ENCODE peak calls at places on chromosomes 5 and 9, in six cellular contexts. W is H1, A is HepG2, Y is GM12878, J is GM12891, B is K562. P is an unnamed sample.

GRCh38 chr5:23235246-23235645 is 272.2 kb upstream of the PRDM9 start:
- DNase-seq in W (no peak), A (no peak), Y (no peak), J (no peak), B (no peak), P (no peak)

GRCh38 chr9:17986595-17986994 is 407.7 kb downstream of the SH3GL2 start:
- DNase-seq in W (no peak), A (no peak), Y (no peak), J (no peak), B (no peak), P (no peak)

GRCh38 chr9:38308136-38308535 is 84.4 kb upstream of the ALDH1B1 start:
- DNase-seq in W (peak; percentile 7), A (no peak), Y (no peak), J (no peak), B (no peak), P (no peak)

GRCh38 chr5:79436821-79437220 is 77.1 kb downstream of the HOMER1 start:
- DNase-seq in W (no peak), A (no peak), Y (no peak), J (no peak), B (no peak), P (no peak)

GRCh38 chr5:124843596-124843899 is 97.1 kb upstream of the ZNF608 start:
- DNase-seq in W (no peak), A (no peak), Y (no peak), J (no peak), B (no peak), P (no peak)

GRCh38 chr5:31361234-31361633 is 167.7 kb downstream of the CDH6 start:
- DNase-seq in W (no peak), A (no peak), Y (no peak), J (no peak), B (no peak), P (no peak)

GRCh38 chr5:58019614-58020013 is 440.3 kb downstream of the PLK2 start:
- DNase-seq in W (no peak), A (no peak), Y (no peak), J (no peak), B (peak; percentile 8), P (no peak)

GRCh38 chr5:107514305-107514704 is 156.4 kb downstream of the EFNA5 start:
- DNase-seq in W (no peak), A (no peak), Y (no peak), J (no peak), B (no peak), P (no peak)

GRCh38 chr9:133066181-133066983 is 4.6 kb downstream of the CEL start:
- DNase-seq in W (no peak), A (no peak), Y (no peak), J (no peak), B (no peak), P (no peak)

GRCh38 chr9:110021891-110022290 is 186.1 kb downstream of the C9orf152 start:
- DNase-seq in W (no peak), A (no peak), Y (peak; percentile 60), J (peak; percentile 15), B (no peak), P (peak; percentile 15)

GRCh38 chr5:178199581-178200434 is 4.5 kb upstream of the HNRNPAB start:
- DNase-seq in W (no peak), A (no peak), Y (no peak), J (no peak), B (no peak), P (no peak)

GRCh38 chr5:115601709-115602584 is at the start of gene TICAM2:
- DNase-seq in W (peak; percentile 80), A (no peak), Y (peak; percentile 77), J (peak; percentile 43), B (peak; percentile 72), P (peak; percentile 62)

GRCh38 chr5:170226661-170227060 is 6.1 kb upstream of the C5orf58 start:
- DNase-seq in W (no peak), A (no peak), Y (no peak), J (no peak), B (no peak), P (no peak)

GRCh38 chr9:5949103-5949699 is 58.5 kb downstream of the MLANA start:
- DNase-seq in W (no peak), A (no peak), Y (peak; percentile 15), J (no peak), B (no peak), P (no peak)

GRCh38 chr5:170655920-170656319 is 127.6 kb upstream of the GABRP start:
- DNase-seq in W (no peak), A (no peak), Y (no peak), J (no peak), B (no peak), P (no peak)

GRCh38 chr9:34374905-34375552 is 1.7 kb downstream of the MYORG start:
- DNase-seq in W (no peak), A (peak; percentile 94), Y (no peak), J (no peak), B (no peak), P (no peak)

GRCh38 chr5:127031863-127032232 is 1.5 kb upstream of the MARCHF3 start:
- DNase-seq in W (no peak), A (no peak), Y (no peak), J (no peak), B (no peak), P (no peak)

GRCh38 chr5:127029513-127030258 is 672 bp downstream of the MARCHF3 start:
- DNase-seq in W (peak; percentile 73), A (peak; percentile 66), Y (no peak), J (no peak), B (peak; percentile 68), P (peak; percentile 14)

GRCh38 chr5:127028822-127029457 is 1.4 kb downstream of the MARCHF3 start:
- DNase-seq in W (no peak), A (peak; percentile 68), Y (no peak), J (no peak), B (peak; percentile 70), P (no peak)

GRCh38 chr5:127031147-127031862 is 947 bp upstream of the MARCHF3 start:
- DNase-seq in W (no peak), A (no peak), Y (no peak), J (peak; percentile 41), B (no peak), P (peak; percentile 34)

DNA sequence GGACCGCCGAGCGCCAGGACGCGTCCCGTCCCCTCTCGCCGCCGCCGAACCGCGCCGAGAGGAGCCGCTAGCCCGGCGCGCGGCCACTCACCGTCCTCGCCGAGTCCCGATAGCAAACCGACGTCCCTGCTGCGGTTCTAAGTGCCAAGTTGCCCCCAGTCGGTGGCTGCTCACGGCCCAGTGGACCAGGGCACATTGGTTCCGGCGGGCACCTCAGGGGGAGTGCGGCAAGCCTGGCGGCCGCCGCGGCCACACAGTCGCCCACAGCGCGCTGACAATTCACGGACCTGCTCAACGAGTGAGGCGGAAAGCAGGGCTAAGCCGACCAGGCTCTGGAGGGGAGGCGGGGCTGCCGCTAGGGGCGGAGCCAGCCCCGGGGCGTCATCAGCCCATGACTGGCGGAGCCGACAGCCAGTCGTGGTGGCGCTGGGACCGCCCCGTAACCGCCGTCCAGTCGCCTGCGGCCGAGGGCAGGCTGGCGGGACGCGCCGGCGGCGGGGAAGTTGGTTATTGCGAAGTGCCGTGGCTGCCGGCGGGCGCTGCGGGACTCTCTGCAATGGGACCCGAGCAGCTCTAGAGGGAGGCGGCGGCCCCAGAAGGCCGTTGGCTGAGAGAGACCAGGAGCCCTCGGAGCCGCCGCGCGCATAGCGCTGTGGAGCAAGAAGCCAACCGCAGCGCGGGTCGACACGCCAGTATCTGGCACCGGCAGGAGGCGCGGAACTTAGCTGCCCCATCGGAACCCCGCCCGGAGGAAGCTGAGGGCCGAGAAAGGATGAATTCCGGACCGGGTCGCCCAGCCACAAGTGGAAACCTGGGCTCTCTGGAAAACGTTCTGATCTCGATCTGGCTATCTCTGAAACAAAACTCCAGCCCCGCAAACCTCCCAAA is at the start of gene MARCHF3:
- DNase-seq in W (peak; percentile 96), A (peak; percentile 85), Y (peak; percentile 87), J (peak; percentile 95), B (peak; percentile 97), P (peak; percentile 90)
- TF ChIP-seq POLR2A in W (peak; percentile 79), A (peak; percentile 89), Y (peak; percentile 95), J (peak; percentile 86), B (peak; percentile 97), P (peak; percentile 90)

GRCh38 chr5:172524573-172525021 is 70.3 kb upstream of the SH3PXD2B start:
- DNase-seq in W (peak; percentile 24), A (no peak), Y (no peak), J (no peak), B (no peak), P (no peak)
- TF ChIP-seq TAF1 in W (no peak), A (no peak), Y (no peak), J (no peak), B (no peak), P (no peak)

DNA sequence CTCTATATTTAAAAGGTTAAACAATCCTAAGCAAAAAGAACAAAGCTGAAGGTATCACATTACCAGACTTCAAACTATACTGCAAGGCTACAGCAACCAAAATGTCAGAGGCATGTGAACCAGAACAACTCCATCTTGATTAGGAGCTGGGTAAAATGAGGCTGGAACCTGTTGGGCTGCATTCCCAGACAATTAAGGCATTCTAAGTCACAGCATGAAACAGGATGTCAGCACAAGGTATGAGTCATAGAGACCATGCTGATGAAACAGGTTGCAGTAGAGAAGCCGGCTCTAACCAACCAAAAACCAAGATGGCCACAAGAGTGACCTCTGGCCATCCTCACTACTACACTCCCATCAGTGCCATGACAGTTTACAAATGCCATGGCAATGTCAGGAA is 252.0 kb downstream of the RASEF start:
- DNase-seq in W (no peak), A (no peak), Y (no peak), J (no peak), B (no peak), P (no peak)
- TF ChIP-seq POLR2AphosphoS5 in W (no peak), A (no peak), Y (no peak), J (no peak), B (no peak), P (no peak)

GRCh38 chr9:112011051-112011620 is 114.5 kb downstream of the UGCG start:
- DNase-seq in W (no peak), A (no peak), Y (no peak), J (no peak), B (no peak), P (no peak)

GRCh38 chr9:112013261-112013660 is 116.6 kb downstream of the UGCG start:
- DNase-seq in W (no peak), A (no peak), Y (no peak), J (no peak), B (no peak), P (no peak)

GRCh38 chr9:112010537-112010936 is 113.9 kb downstream of the UGCG start:
- DNase-seq in W (no peak), A (no peak), Y (no peak), J (no peak), B (no peak), P (no peak)

GRCh38 chr9:112009656-112010055 is 113.0 kb downstream of the UGCG start:
- DNase-seq in W (no peak), A (no peak), Y (no peak), J (no peak), B (no peak), P (no peak)

GRCh38 chr9:112012026-112012902 is 115.7 kb downstream of the UGCG start:
- DNase-seq in W (no peak), A (peak; percentile 66), Y (peak; percentile 96), J (no peak), B (peak; percentile 30), P (peak; percentile 42)
- TF ChIP-seq POLR2A in W (no peak), A (no peak), Y (peak; percentile 43), J (no peak), B (no peak), P (no peak)

P was measured in GM12892.